ENCODE peak calls at places on chromosomes 13 and 19, in five cellular contexts. Q is activated T-helper 9 cell treated with anti-CD3 and anti-CD28 coated beads, Interleukin-2, amount 50 U/mL, for 16 hours; G is aorta; Z is T1000; F is ELR. V is an unnamed sample.

GRCh38 chr13:29922281-29922821 is 71.9 kb upstream of the UBL3 start:
- DNase-seq in F (peak; percentile 76), Z (no peak), G (no peak), Q (no peak), V (no peak)

GRCh38 chr13:21297452-21297851 is 121.0 kb downstream of the MRPL57 start:
- DNase-seq in Z (no peak), Q (no peak), G (no peak), F (peak; percentile 36), V (no peak)

GRCh38 chr13:30456290-30456689 is 9.4 kb downstream of the HMGB1 start:
- DNase-seq in F (no peak), Q (no peak), G (no peak), Z (no peak), V (no peak)

GRCh38 chr19:43759515-43759914 is 4.8 kb upstream of the SMG9 start:
- DNase-seq in Z (no peak), F (peak; percentile 93), Q (no peak), G (no peak), V (no peak)

GRCh38 chr19:35352177-35352447 is 4.4 kb downstream of the FFAR1 start:
- DNase-seq in F (no peak), Z (no peak), Q (no peak), G (no peak), V (no peak)

GRCh38 chr13:72290962-72291681 is 424.1 kb upstream of the DACH1 start:
- DNase-seq in Q (no peak), Z (peak; percentile 36), F (peak; percentile 94), G (no peak), V (no peak)

GRCh38 chr19:45911291-45911690 is 3.3 kb downstream of the NANOS2 start:
- DNase-seq in Z (no peak), F (no peak), Q (no peak), G (no peak), V (no peak)

GRCh38 chr13:78826312-78826711 is 167.4 kb upstream of the OBI1 start:
- DNase-seq in Z (no peak), G (no peak), F (no peak), Q (no peak), V (no peak)

GRCh38 chr13:30748717-30749116 is 13.4 kb downstream of the ALOX5AP start:
- DNase-seq in Q (no peak), F (no peak), Z (no peak), G (no peak), V (no peak)

GRCh38 chr19:5684694-5685430 is 4.0 kb downstream of the HSD11B1L start:
- DNase-seq in F (no peak), Z (no peak), Q (no peak), G (no peak), V (no peak)

GRCh38 chr13:105655046-105655445 is 880.4 kb downstream of the EFNB2 start:
- DNase-seq in G (no peak), Z (no peak), Q (no peak), F (peak; percentile 21), V (no peak)

GRCh38 chr13:79621902-79622301 is 140.9 kb downstream of the NDFIP2 start:
- DNase-seq in Q (no peak), F (no peak), Z (no peak), G (no peak), V (no peak)

GRCh38 chr13:27131202-27131623 is 40.4 kb downstream of the USP12 start:
- DNase-seq in F (peak; percentile 55), G (no peak), Q (peak; percentile 61), Z (no peak), V (no peak)

GRCh38 chr13:32811297-32811800 is 204.9 kb upstream of the KL start:
- DNase-seq in G (no peak), F (peak; percentile 17), Z (no peak), Q (no peak), V (no peak)

GRCh38 chr19:31152906-31153305 is 196.3 kb downstream of the TSHZ3 start:
- DNase-seq in Z (no peak), F (peak; percentile 22), G (no peak), Q (no peak), V (no peak)

GRCh38 chr19:48645652-48646191 is at the start of gene CA11:
- DNase-seq in Q (no peak), F (peak; percentile 36), G (no peak), Z (no peak), V (no peak)

GRCh38 chr19:18612772-18613588 is at the start of gene TMEM59L:
- DNase-seq in Z (no peak), G (no peak), F (no peak), Q (peak; percentile 41), V (no peak)

GRCh38 chr13:78649997-78650724 is 8.8 kb downstream of the OBI1 start:
- DNase-seq in Z (no peak), G (no peak), F (peak; percentile 3), Q (no peak), V (no peak)

V was measured in uterus.